ENCODE peak calls at places on chromosomes 6 and 20, in eight cellular contexts. M is CD4-positive, alpha-beta memory T cell; L is heart right ventricle; O is breast epithelium; N is heart left ventricle; P is uterus; X is neural progenitor cell; C is foreskin keratinocyte. Z is an unnamed sample. For H3K27me3, the result is how much of the 10 kb centered on the place peaks cover.

GRCh38 chr20:38473353-38473795 is 731 bp downstream of the RALGAPB start:
- DNase-seq in C (peak), O (peak), L (peak), X (peak), P (no peak), M (no peak), N (no peak), Z (no peak)

GRCh38 chr6:33738879-33739278 is 7.8 kb downstream of the IP6K3 start:
- DNase-seq in M (no peak), L (no peak), P (no peak), O (no peak), C (no peak), N (no peak), X (no peak), Z (no peak)

GRCh38 chr6:125346143-125346925 is 44.6 kb upstream of the HDDC2 start:
- DNase-seq in O (no peak), C (no peak), N (peak), P (no peak), L (peak), M (peak), X (no peak), Z (no peak)

GRCh38 chr6:121485359-121485809 is 49.9 kb downstream of the GJA1 start:
- DNase-seq in M (no peak), X (peak), N (no peak), O (no peak), C (peak), L (no peak), P (no peak), Z (no peak)

GRCh38 chr20:58986968-58987517 is 6.0 kb downstream of the NELFCD start:
- DNase-seq in X (no peak), L (no peak), P (no peak), M (no peak), O (no peak), C (no peak), N (no peak), Z (no peak)

GRCh38 chr6:125095501-125096301 is 57.9 kb upstream of the TPD52L1 start:
- DNase-seq in L (no peak), C (peak), M (no peak), X (no peak), O (no peak), N (no peak), P (no peak), Z (no peak)

GRCh38 chr6:38867726-38868125 is 152.6 kb downstream of the DNAH8 start:
- DNase-seq in L (no peak), N (no peak), X (no peak), P (no peak), M (no peak), C (peak), O (no peak), Z (no peak)

GRCh38 chr20:16595376-16595775 is 22.1 kb upstream of the KIF16B start:
- DNase-seq in X (no peak), L (no peak), C (no peak), O (no peak), M (no peak), N (no peak), P (no peak), Z (no peak)

GRCh38 chr6:147737084-147737483 is 228.6 kb downstream of the SAMD5 start:
- DNase-seq in N (no peak), X (no peak), C (no peak), M (no peak), L (no peak), O (no peak), P (no peak), Z (no peak)

GRCh38 chr6:135161996-135162395 is 19.1 kb upstream of the MYB start:
- DNase-seq in L (no peak), N (no peak), X (no peak), P (no peak), C (no peak), O (no peak), M (no peak), Z (no peak)

GRCh38 chr6:21436625-21437024 is 156.9 kb upstream of the SOX4 start:
- DNase-seq in P (no peak), O (no peak), M (no peak), X (no peak), C (no peak), L (no peak), N (no peak), Z (no peak)

GRCh38 chr20:20759132-20759531 is 46.7 kb upstream of the RALGAPA2 start:
- DNase-seq in O (no peak), N (no peak), L (no peak), X (no peak), M (no peak), C (no peak), P (no peak), Z (no peak)

GRCh38 chr20:17505664-17506517 is 25.3 kb downstream of the BFSP1 start:
- DNase-seq in L (no peak), O (no peak), N (no peak), M (no peak), X (no peak), P (no peak), C (peak), Z (no peak)

GRCh38 chr20:44692932-44693476 is 22.2 kb upstream of the CCN5 start:
- DNase-seq in N (peak), L (peak), X (no peak), P (peak), O (peak), C (peak), M (no peak), Z (peak)

GRCh38 chr20:62022575-62023139 is 43.0 kb downstream of the TAF4 start:
- DNase-seq in O (no peak), M (no peak), C (no peak), L (no peak), N (peak), X (no peak), P (no peak), Z (no peak)

GRCh38 chr20:24148372-24148771 is 159.8 kb upstream of the GGTLC1 start:
- DNase-seq in C (no peak), M (no peak), N (no peak), O (no peak), X (no peak), P (no peak), L (no peak), Z (no peak)

GRCh38 chr6:147758305-147758704 is 249.8 kb downstream of the SAMD5 start:
- DNase-seq in N (no peak), O (no peak), C (no peak), P (no peak), M (no peak), X (no peak), L (no peak), Z (no peak)

GRCh38 chr6:22147983-22148797 is 148.6 kb downstream of the PRL start:
- DNase-seq in P (no peak), X (peak), L (peak), N (no peak), M (no peak), C (peak), O (no peak), Z (no peak)

GRCh38 chr6:106377061-106377540 is 16.6 kb downstream of the CRYBG1 start:
- DNase-seq in L (no peak), O (no peak), C (peak), M (no peak), N (no peak), P (no peak), X (no peak), Z (no peak)

GRCh38 chr6:111417181-111417585 is 65.8 kb downstream of the REV3L start:
- DNase-seq in L (peak), P (no peak), C (no peak), N (no peak), O (no peak), X (no peak), M (no peak), Z (no peak)

GRCh38 chr6:147741419-147741818 is 232.9 kb downstream of the SAMD5 start:
- DNase-seq in X (no peak), N (no peak), P (no peak), M (no peak), O (no peak), L (no peak), C (no peak), Z (no peak)

GRCh38 chr6:153167026-153167891 is 36.2 kb upstream of the RGS17 start:
- DNase-seq in C (peak), P (no peak), M (no peak), L (no peak), O (no peak), X (no peak), N (no peak), Z (no peak)

GRCh38 chr6:11143394-11144371 is 32.2 kb upstream of the ERVFRD-1 start:
- DNase-seq in C (peak), P (peak), M (no peak), X (no peak), N (peak), L (peak), O (no peak), Z (peak)

GRCh38 chr20:9344080-9344920 is 170.1 kb upstream of the LAMP5 start:
- DNase-seq in O (no peak), N (no peak), M (no peak), P (peak), C (no peak), X (no peak), L (peak), Z (no peak)

GRCh38 chr6:163839296-163839695 is 424.8 kb downstream of the QKI start:
- DNase-seq in P (no peak), X (no peak), O (no peak), L (no peak), N (no peak), M (no peak), C (no peak), Z (no peak)

GRCh38 chr20:1669304-1669703 is 11.7 kb upstream of the SIRPG start:
- DNase-seq in L (peak), P (no peak), O (no peak), C (no peak), M (no peak), X (no peak), N (peak), Z (no peak)
- H3K27me3 ChIP-seq in L (under half), P (under half), O (under half), C (under half), M (under half), X (half or more), N (under half), Z (under half)

GRCh38 chr20:41159547-41159946 is 22.2 kb downstream of the PLCG1 start:
- DNase-seq in M (no peak), P (no peak), C (no peak), O (no peak), X (no peak), L (no peak), N (no peak), Z (no peak)

GRCh38 chr20:41160686-41161085 is 23.3 kb downstream of the PLCG1 start:
- DNase-seq in C (no peak), O (no peak), X (no peak), N (no peak), M (no peak), L (no peak), P (no peak), Z (no peak)

GRCh38 chr20:41155267-41155666 is 17.9 kb downstream of the PLCG1 start:
- DNase-seq in M (no peak), O (no peak), L (no peak), X (no peak), P (no peak), N (no peak), C (no peak), Z (no peak)

GRCh38 chr20:41154436-41155176 is 17.3 kb downstream of the PLCG1 start:
- DNase-seq in X (no peak), O (no peak), P (no peak), C (no peak), N (peak), L (peak), M (no peak), Z (no peak)

GRCh38 chr20:41158082-41158625 is 20.8 kb downstream of the PLCG1 start:
- DNase-seq in L (no peak), C (no peak), M (no peak), P (no peak), O (no peak), X (no peak), N (no peak), Z (no peak)
- H3K27ac ChIP-seq in L (no peak), C (no peak), M (peak), P (no peak), O (peak), X (no peak), N (no peak), Z (no peak)

DNA sequence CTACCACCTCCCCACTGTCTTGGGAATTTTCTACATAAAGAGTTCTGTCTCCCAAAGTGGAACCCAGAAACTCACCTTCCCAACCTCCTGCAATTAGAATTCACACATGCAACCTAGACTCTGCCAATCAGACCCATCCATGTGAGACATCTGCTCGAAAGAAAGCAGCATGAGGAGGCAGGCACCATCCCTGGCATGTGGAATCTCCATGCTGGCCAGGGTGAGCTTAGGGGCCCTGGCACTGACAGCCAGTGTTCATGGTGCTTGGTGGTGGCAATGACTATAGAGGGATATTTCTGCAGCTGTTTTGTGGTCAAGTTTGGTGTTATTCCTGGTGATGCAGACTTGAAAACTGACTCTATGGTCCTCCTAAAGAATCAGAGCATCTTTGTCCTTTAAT is 17.4 kb upstream of the FOXF2 start:
- DNase-seq in X (no peak), M (no peak), O (no peak), C (no peak), L (no peak), N (no peak), P (no peak), Z (no peak)
- H3K27me3 ChIP-seq in X (half or more), M (under half), O (under half), C (half or more), L (half or more), N (under half), P (under half), Z (under half)

GRCh38 chr20:63529861-63530787 is 7.1 kb downstream of the PTK6 start:
- DNase-seq in O (no peak), X (peak), M (no peak), N (peak), P (no peak), C (no peak), L (no peak), Z (no peak)
- H3K27ac ChIP-seq in O (no peak), X (no peak), M (no peak), N (no peak), P (no peak), C (no peak), L (no peak), Z (no peak)

GRCh38 chr20:57693670-57694329 is 16.0 kb downstream of the PMEPA1 start:
- DNase-seq in L (no peak), M (no peak), P (no peak), O (no peak), C (no peak), X (no peak), N (no peak), Z (no peak)
- H3K27me3 ChIP-seq in L (under half), M (under half), P (under half), O (under half), C (under half), X (under half), N (under half), Z (under half)

DNA sequence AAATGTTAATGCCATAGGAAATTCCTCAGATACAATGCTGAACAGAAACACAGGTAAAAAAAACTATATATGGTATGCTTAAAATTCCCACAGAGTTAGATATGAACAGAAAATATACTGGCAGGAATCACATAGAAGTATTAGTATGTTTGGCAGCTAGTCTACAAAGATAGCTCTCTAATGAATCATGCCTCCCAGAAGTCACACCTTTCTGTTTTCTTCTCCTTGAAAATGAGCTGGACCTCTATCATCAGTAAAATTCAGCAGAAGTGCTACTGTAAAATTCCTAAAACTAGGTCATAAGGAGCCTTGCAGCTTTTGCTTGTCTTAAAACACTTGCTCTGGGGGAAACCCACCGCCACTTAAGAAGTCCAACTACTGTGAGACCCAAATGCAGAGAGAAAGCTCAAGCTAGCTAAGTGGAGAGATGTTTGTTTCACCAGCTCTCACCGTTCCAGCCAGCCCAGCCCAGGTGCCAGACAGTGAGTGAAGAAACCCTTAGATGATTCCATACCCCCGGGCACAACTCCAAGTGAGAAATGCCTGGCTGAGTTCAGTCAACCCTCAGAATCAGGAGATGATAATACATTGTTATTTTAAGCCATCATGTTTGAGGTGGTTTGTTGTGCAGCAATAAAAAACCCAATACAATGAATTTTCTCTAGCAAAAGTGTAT is 43.0 kb downstream of the TSPYL4 start:
- DNase-seq in X (no peak), L (peak), P (no peak), O (no peak), M (no peak), N (peak), C (peak), Z (no peak)
- H3K27ac ChIP-seq in X (no peak), L (peak), P (no peak), O (no peak), M (no peak), N (peak), C (peak), Z (no peak)

GRCh38 chr20:23050847-23051627 is 1.6 kb upstream of the THBD start:
- DNase-seq in P (peak), C (peak), O (no peak), M (no peak), L (peak), X (peak), N (peak), Z (peak)

GRCh38 chr20:23047738-23048214 is 1.7 kb downstream of the THBD start:
- DNase-seq in O (no peak), P (no peak), X (peak), N (peak), L (peak), M (no peak), C (peak), Z (no peak)

GRCh38 chr20:23049201-23049932 is at the start of gene THBD:
- DNase-seq in P (peak), M (no peak), X (peak), O (no peak), L (peak), N (peak), C (peak), Z (peak)

GRCh38 chr20:23048283-23049200 is 930 bp downstream of the THBD start:
- DNase-seq in M (peak), P (peak), X (peak), C (peak), N (peak), L (peak), O (no peak), Z (no peak)

DNA sequence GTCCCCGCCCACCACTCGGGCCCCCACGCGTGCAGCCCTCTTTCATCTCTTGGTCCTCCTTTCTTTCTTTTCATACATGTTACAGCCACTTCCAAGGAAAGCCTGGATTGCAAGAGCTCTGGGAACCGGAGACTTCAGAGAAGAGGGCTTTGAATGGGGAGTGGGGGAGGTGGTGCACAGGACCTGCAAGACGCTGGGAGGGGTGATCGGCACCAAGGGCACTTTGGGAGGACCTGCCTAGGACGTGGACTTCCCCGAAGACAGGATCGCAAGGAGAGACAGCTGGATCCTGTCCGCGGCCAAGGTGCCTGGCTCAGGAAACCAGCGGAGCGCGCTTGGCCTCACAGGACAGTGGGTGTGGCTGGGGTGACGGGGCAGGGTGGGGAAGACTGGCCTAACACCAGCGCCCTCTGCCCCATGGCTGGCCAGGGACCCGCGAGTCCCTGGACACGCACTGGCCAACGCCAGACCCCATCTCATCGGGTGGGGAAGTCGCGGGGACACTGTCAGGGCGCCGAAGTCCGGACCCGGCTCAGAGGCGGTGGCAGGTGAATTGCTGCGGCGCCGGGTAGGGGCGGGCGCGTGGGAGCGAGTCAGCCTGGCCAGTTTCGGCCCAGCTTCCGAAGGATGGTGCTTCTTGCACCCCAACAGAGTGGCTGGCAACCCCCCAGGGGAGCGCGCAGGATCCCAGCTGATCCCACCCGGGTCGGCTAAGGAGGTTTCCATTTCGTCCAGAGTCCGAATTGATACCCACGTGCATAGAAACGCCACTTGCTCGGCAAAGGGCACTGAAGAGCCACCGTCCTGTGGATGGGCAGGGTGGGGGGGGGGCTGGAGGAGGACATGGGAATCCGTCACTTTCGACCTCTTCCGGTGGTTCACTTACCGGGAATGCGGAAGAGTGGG is 714 bp upstream of the THBD start:
- DNase-seq in O (no peak), X (peak), P (no peak), M (no peak), N (peak), L (peak), C (peak), Z (no peak)
- H3K27me3 ChIP-seq in O (under half), X (half or more), P (under half), M (under half), N (under half), L (under half), C (under half), Z (under half)

GRCh38 chr6:16149305-16149704 is 20.4 kb downstream of the MYLIP start:
- DNase-seq in O (no peak), N (no peak), C (no peak), X (no peak), P (no peak), L (no peak), M (no peak), Z (no peak)
- H3K27ac ChIP-seq in O (no peak), N (no peak), C (no peak), X (no peak), P (no peak), L (no peak), M (no peak), Z (no peak)

GRCh38 chr6:142637624-142638023 is 307.4 kb downstream of the HIVEP2 start:
- DNase-seq in M (no peak), X (no peak), N (no peak), P (no peak), O (no peak), L (no peak), C (no peak), Z (no peak)

GRCh38 chr6:142631517-142632385 is 313.2 kb downstream of the HIVEP2 start:
- DNase-seq in P (no peak), C (no peak), O (no peak), X (no peak), N (no peak), L (no peak), M (no peak), Z (no peak)

GRCh38 chr6:142635130-142635529 is 309.8 kb downstream of the HIVEP2 start:
- DNase-seq in X (no peak), O (no peak), P (no peak), M (no peak), L (no peak), N (no peak), C (peak), Z (no peak)

GRCh38 chr6:142627474-142627873 is 317.5 kb downstream of the HIVEP2 start:
- DNase-seq in L (no peak), X (no peak), P (no peak), O (no peak), C (no peak), M (no peak), N (no peak), Z (no peak)

GRCh38 chr6:142633317-142633716 is 311.7 kb downstream of the HIVEP2 start:
- DNase-seq in X (no peak), C (no peak), N (no peak), L (no peak), O (no peak), P (no peak), M (no peak), Z (no peak)
- H3K27me3 ChIP-seq in X (under half), C (under half), N (under half), L (under half), O (under half), P (under half), M (under half), Z (under half)

Z was measured in thoracic aorta.